ENCODE peak calls at places on chromosomes 6 and 20, in seven cellular contexts. O is heart left ventricle, J is lower leg skin, E is esophagus squamous epithelium, F is HepG2, H is ovary, D is H54. Y is an unnamed sample.

GRCh38 chr6:149960488-149960887 is 3.3 kb upstream of the ULBP1 start:
- DNase-seq in O (no peak), J (no peak), E (no peak), F (no peak), H (no peak), D (no peak), Y (no peak)

GRCh38 chr6:157530126-157530525 is 149.1 kb downstream of the ZDHHC14 start:
- DNase-seq in O (no peak), J (no peak), E (no peak), F (no peak), H (no peak), D (no peak), Y (no peak)

GRCh38 chr6:28922841-28923317 is 906 bp downstream of the TRIM27 start:
- DNase-seq in O (peak; percentile 63), J (peak; percentile 34), E (no peak), F (no peak), H (no peak), D (no peak), Y (no peak)

GRCh38 chr6:161536141-161536735 is 262.4 kb upstream of the AGPAT4 start:
- DNase-seq in O (no peak), J (no peak), E (no peak), F (no peak), H (no peak), D (no peak), Y (no peak)

GRCh38 chr20:39067526-39068216 is 105.5 kb downstream of the DHX35 start:
- DNase-seq in O (no peak), J (no peak), E (no peak), F (no peak), H (no peak), D (no peak), Y (no peak)

GRCh38 chr6:81002126-81002525 is 750.4 kb downstream of the TENT5A start:
- DNase-seq in O (no peak), J (no peak), E (no peak), F (no peak), H (no peak), D (no peak), Y (no peak)

GRCh38 chr6:168598251-168599117 is 157.5 kb downstream of the SMOC2 start:
- DNase-seq in O (no peak), J (no peak), E (no peak), F (no peak), H (no peak), D (no peak), Y (no peak)

GRCh38 chr6:3946779-3947178 is 97.6 kb downstream of the FAM50B start:
- DNase-seq in O (no peak), J (no peak), E (no peak), F (no peak), H (no peak), D (no peak), Y (no peak)

GRCh38 chr20:4026093-4026601 is 10.8 kb upstream of the RNF24 start:
- DNase-seq in O (no peak), J (no peak), E (no peak), F (peak; percentile 29), H (no peak), D (peak; percentile 72), Y (no peak)

GRCh38 chr6:114167583-114168576 is 174.9 kb downstream of the HS3ST5 start:
- DNase-seq in O (no peak), J (no peak), E (no peak), F (peak; percentile 99), H (no peak), D (no peak), Y (no peak)

GRCh38 chr6:105402090-105402980 is 547 bp downstream of the PREP start:
- DNase-seq in O (no peak), J (peak; percentile 19), E (no peak), F (peak; percentile 25), H (peak; percentile 35), D (no peak), Y (peak; percentile 71)

GRCh38 chr6:11761744-11762620 is 16.6 kb downstream of the ADTRP start:
- DNase-seq in O (no peak), J (no peak), E (no peak), F (no peak), H (no peak), D (no peak), Y (no peak)

GRCh38 chr6:75611702-75612375 is 10.2 kb downstream of the SENP6 start:
- DNase-seq in O (no peak), J (no peak), E (no peak), F (no peak), H (no peak), D (no peak), Y (peak; percentile 26)

GRCh38 chr6:81938991-81939773 is 186.7 kb upstream of the TENT5A start:
- DNase-seq in O (no peak), J (no peak), E (no peak), F (no peak), H (no peak), D (no peak), Y (peak; percentile 44)

GRCh38 chr6:9408718-9409117 is 973.4 kb upstream of the SLC35B3 start:
- DNase-seq in O (no peak), J (no peak), E (no peak), F (no peak), H (no peak), D (no peak), Y (no peak)

GRCh38 chr6:46376562-46376969 is 114.7 kb downstream of the RCAN2 start:
- DNase-seq in O (no peak), J (no peak), E (no peak), F (no peak), H (no peak), D (no peak), Y (peak; percentile 10)

GRCh38 chr6:5208039-5208438 is 52.7 kb downstream of the LYRM4 start:
- DNase-seq in O (no peak), J (no peak), E (no peak), F (no peak), H (no peak), D (no peak), Y (no peak)

GRCh38 chr6:105810105-105810921 is 275.8 kb upstream of the PRDM1 start:
- DNase-seq in O (peak; percentile 47), J (peak; percentile 64), E (no peak), F (no peak), H (no peak), D (peak; percentile 36), Y (peak; percentile 81)

GRCh38 chr6:25232478-25232877 is 46.7 kb upstream of the CARMIL1 start:
- DNase-seq in O (peak; percentile 47), J (no peak), E (no peak), F (no peak), H (no peak), D (no peak), Y (no peak)

GRCh38 chr6:106512048-106512957 is 117.0 kb downstream of the RTN4IP1 start:
- DNase-seq in O (peak; percentile 72), J (peak; percentile 47), E (no peak), F (peak; percentile 68), H (peak; percentile 77), D (no peak), Y (peak; percentile 67)

DNA sequence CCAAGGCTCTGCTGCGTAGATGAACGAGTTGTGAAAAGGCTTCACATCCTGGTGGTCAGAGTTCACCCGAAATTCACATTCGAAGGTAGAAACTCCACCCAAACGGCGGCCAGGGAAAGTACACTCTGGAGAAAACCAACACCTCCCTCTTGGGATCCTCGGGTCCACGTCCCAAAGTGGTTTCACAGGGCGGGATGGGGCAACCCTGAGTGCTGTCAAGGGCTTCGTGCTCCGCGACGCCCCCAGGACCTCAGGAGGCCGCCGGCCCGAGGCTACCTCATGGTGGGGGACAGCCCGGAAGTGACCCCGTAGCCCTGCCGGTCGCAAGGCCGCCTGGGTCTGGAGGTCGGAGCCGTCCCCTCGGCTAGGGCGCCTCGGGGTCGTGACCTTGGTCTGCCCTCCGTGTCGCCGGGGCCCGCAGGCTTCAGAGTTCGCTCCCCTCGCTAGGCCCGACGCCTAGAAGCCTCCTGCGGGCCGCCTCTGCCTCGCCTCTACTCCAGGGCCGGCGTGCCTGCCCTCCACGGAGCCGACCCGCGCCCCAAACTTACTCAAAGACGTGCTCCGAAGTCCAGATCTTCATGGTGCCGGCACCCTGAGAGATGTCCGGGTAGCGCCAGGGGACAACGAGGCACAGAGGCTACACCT is at the start of gene PRELID3B:
- DNase-seq in O (peak; percentile 44), J (no peak), E (no peak), F (peak; percentile 30), H (no peak), D (no peak), Y (peak; percentile 81)
- TF ChIP-seq POLR2A in O (no peak), J (no peak), E (no peak), F (no peak), H (peak; percentile 25), D (no peak), Y (peak; percentile 48)

DNA sequence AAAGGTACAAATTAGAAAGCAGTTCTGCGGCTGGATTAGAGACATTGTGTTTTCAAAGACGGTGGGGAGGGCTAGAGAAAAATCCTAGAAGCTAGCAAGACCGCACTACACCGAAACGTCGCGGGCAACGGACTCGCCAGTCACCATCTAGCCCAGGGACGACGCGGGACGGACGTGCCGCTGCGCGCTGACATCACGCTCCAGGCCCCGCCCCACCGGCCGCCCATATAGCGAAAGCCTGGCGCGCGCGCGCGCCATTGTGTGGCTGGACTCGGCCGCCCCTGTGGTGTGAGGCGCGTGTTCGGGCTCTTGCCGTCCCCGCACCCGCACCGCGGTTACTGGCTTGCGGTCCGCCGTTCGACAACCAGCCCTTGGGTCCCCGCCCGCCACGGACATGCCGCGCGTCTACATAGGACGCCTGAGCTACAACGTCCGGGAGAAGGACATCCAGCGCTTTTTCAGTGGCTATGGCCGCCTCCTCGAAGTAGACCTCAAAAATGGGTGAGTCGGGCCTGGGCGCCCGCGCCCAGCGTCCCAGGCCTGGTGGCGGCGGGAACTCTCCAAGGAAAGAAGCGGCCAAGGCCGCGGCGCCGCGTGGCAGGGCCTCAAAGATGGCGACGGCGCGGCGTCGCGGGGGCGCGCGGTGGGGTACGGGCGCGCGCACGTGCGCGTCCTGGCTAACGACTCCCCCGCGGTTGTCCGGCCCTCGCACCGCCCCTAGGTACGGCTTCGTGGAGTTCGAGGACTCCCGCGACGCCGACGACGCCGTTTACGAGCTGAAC is at the start of gene SRSF6:
- DNase-seq in O (peak; percentile 96), J (peak; percentile 92), E (peak; percentile 75), F (peak; percentile 88), H (peak; percentile 98), D (peak; percentile 85), Y (peak; percentile 94)
- TF ChIP-seq POLR2A in O (peak; percentile 99), J (no peak), E (no peak), F (peak; percentile 100), H (peak; percentile 98), D (peak; percentile 98), Y (peak; percentile 99)

DNA sequence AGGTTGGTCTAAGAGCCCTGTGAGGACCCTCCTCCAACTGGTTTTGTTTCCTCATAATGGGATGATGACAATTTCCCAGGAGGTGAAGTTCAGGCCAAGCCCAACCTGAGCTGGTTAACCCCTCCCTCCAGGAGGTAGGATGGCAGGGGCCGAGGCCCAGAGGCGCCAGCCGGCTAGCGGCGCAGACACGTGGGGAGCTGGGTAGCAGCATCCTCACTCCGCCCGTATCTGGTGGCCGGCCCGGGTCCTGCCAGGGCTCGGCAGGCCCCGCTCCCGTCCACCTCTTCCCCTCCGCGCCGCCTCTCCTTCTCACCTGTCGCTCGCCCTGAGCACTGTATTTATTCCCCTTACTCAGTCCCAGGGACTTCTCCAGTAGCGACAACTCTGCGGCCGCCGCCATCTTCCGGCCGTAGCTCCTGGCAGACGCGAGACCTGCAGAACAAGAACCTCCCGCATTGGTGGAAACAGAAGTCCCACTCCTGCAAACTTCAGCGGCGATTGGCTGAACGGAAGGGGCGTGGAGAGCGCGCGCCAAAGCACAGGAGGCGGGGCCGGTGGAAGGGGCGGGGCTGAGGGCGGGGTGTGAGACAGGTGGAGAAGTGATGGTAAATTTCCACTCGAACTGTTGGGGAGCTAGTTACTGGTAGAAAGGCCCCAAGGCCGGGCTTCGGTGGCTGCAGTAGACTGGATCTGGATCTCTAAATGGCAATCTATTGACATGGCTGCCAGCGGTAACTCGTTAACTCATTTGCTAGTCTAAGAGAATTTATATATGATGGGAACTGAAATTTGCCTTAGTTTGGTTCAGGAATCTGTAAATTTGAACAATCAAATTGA is at the start of gene EEF1E1:
- DNase-seq in O (peak; percentile 94), J (peak; percentile 94), E (peak; percentile 82), F (peak; percentile 97), H (peak; percentile 94), D (peak; percentile 92), Y (peak; percentile 96)
- TF ChIP-seq POLR2A in O (no peak), J (no peak), E (no peak), F (peak; percentile 81), H (peak; percentile 37), D (peak; percentile 77), Y (peak; percentile 84)

GRCh38 chr6:112203577-112204349 is 50.6 kb downstream of the LAMA4 start:
- DNase-seq in O (no peak), J (no peak), E (no peak), F (peak; percentile 10), H (no peak), D (no peak), Y (no peak)
- TF ChIP-seq POLR2A in O (no peak), J (no peak), E (no peak), F (no peak), H (no peak), D (no peak), Y (no peak)